ENCODE peak calls at places on chromosomes 13 and 19, in four cellular contexts. One of them, this sample, is unnamed. For H3K27me3, the result is how much of the 10 kb centered on the place peaks cover.

GRCh38 chr19:23799321-23799720 is 40.6 kb upstream of the ZNF681 start:
- DNase-seq in mammary epithelial cell: no peak
- DNase-seq in body of pancreas: peak
- DNase-seq in IMR-90: no peak
- DNase-seq in this sample: no peak

GRCh38 chr13:27079421-27079958 is 92.1 kb downstream of the USP12 start:
- DNase-seq in mammary epithelial cell: peak
- DNase-seq in body of pancreas: no peak
- DNase-seq in IMR-90: peak
- DNase-seq in this sample: no peak

GRCh38 chr19:17043744-17044143 is 17.1 kb upstream of the CPAMD8 start:
- DNase-seq in mammary epithelial cell: no peak
- DNase-seq in body of pancreas: no peak
- DNase-seq in IMR-90: no peak
- DNase-seq in this sample: no peak

GRCh38 chr13:66837246-66837645 is 392.9 kb downstream of the PCDH9 start:
- DNase-seq in mammary epithelial cell: no peak
- DNase-seq in body of pancreas: no peak
- DNase-seq in IMR-90: no peak
- DNase-seq in this sample: no peak

GRCh38 chr13:72805663-72806341 is 23.9 kb downstream of the PIBF1 start:
- DNase-seq in mammary epithelial cell: no peak
- DNase-seq in body of pancreas: no peak
- DNase-seq in IMR-90: no peak
- DNase-seq in this sample: no peak

GRCh38 chr19:33193864-33194362 is at the start of gene LRP3:
- DNase-seq in mammary epithelial cell: no peak
- DNase-seq in body of pancreas: peak
- DNase-seq in IMR-90: peak
- DNase-seq in this sample: peak

GRCh38 chr19:39390460-39390758 is 497 bp downstream of the PAF1 start:
- DNase-seq in mammary epithelial cell: peak
- DNase-seq in body of pancreas: peak
- DNase-seq in IMR-90: no peak
- DNase-seq in this sample: no peak

GRCh38 chr13:46632171-46632570 is 79.2 kb downstream of the LRCH1 start:
- DNase-seq in mammary epithelial cell: no peak
- DNase-seq in body of pancreas: no peak
- DNase-seq in IMR-90: no peak
- DNase-seq in this sample: no peak

GRCh38 chr13:109568273-109568900 is 218.0 kb downstream of the IRS2 start:
- DNase-seq in mammary epithelial cell: no peak
- DNase-seq in body of pancreas: no peak
- DNase-seq in IMR-90: no peak
- DNase-seq in this sample: no peak

GRCh38 chr13:33270906-33271538 is 14.5 kb downstream of the STARD13 start:
- DNase-seq in mammary epithelial cell: no peak
- DNase-seq in body of pancreas: no peak
- DNase-seq in IMR-90: peak
- DNase-seq in this sample: no peak

GRCh38 chr13:50125556-50126377 is 110.5 kb downstream of the KCNRG start:
- DNase-seq in mammary epithelial cell: peak
- DNase-seq in body of pancreas: peak
- DNase-seq in IMR-90: peak
- DNase-seq in this sample: peak
- H3K27me3 ChIP-seq in mammary epithelial cell: under half
- H3K27me3 ChIP-seq in body of pancreas: under half
- H3K27me3 ChIP-seq in IMR-90: under half
- H3K27me3 ChIP-seq in this sample: under half

DNA sequence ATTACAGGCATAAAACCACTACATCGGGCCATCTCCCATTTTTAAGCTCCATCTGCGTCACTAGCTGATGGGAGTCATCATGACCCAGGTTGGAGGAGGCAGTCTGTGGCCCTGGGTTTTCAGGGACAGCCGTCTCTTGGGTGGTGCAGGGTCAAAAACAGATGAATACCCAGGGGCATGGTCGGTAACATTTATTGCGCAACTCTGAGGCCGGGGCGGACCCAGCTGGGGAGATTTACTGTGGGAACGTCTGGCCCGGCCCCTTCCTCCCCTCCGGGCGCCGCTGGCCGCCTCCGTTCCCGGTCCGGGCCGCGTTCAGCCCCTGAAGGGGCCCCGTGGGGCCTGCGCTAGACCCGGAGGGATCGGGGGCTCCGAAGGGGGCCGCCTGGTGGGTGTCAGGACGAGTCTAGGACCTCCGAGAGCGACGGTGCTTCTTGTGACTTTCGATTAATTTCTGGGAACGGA is 1.3 kb upstream of the RGL3 start:
- DNase-seq in mammary epithelial cell: no peak
- DNase-seq in body of pancreas: peak
- DNase-seq in IMR-90: no peak
- DNase-seq in this sample: peak
- H3K27me3 ChIP-seq in mammary epithelial cell: under half
- H3K27me3 ChIP-seq in body of pancreas: under half
- H3K27me3 ChIP-seq in IMR-90: under half
- H3K27me3 ChIP-seq in this sample: half or more

DNA sequence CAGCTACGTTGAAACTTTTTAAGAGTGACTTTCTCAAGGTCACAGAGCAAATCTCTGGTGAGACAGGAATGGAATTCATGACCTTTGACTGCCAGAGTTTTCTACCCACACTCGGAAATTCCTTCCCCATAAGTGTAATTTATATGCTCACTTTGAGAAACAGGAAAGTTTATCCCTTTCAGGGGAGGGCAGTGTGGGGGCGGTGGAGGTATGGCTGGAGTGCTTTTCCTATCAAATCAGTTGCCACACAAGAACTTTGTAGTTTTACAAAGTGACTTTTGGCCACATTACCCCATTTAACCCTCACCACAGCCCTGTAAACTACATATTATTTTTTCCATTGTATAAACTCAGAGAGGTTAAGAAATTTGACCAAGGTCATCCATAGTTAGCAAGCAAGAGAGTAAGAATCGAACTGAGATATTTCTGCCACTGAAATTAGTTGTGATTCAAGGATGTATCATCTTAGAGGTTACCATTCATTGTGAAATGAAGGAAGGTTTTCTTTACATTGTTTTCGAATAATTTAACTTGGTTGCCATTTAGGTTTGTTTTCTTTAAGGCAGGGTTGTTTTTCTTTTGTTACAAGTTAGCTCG is 5.9 kb downstream of the KLF12 start:
- DNase-seq in mammary epithelial cell: no peak
- DNase-seq in body of pancreas: no peak
- DNase-seq in IMR-90: peak
- DNase-seq in this sample: no peak
- H3K27me3 ChIP-seq in mammary epithelial cell: under half
- H3K27me3 ChIP-seq in body of pancreas: under half
- H3K27me3 ChIP-seq in IMR-90: under half
- H3K27me3 ChIP-seq in this sample: under half

DNA sequence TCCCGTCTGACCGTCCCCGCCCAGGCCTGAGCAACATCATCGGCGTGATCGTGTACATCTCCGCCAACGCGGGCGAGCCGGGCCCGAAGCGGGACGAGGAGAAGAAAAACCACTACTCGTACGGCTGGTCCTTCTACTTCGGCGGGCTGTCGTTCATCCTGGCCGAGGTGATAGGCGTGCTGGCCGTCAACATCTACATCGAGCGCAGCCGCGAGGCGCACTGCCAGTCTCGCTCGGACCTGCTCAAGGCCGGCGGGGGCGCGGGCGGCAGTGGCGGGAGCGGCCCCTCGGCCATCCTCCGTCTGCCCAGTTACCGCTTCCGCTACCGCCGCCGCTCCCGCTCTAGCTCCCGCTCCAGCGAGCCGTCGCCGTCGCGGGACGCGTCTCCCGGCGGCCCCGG is 9.4 kb upstream of the CACNG6 start:
- DNase-seq in mammary epithelial cell: no peak
- DNase-seq in body of pancreas: no peak
- DNase-seq in IMR-90: no peak
- DNase-seq in this sample: no peak
- H3K27me3 ChIP-seq in mammary epithelial cell: under half
- H3K27me3 ChIP-seq in body of pancreas: under half
- H3K27me3 ChIP-seq in IMR-90: under half
- H3K27me3 ChIP-seq in this sample: half or more

GRCh38 chr13:99977334-99977911 is 4.2 kb upstream of the ZIC2 start:
- DNase-seq in mammary epithelial cell: no peak
- DNase-seq in body of pancreas: no peak
- DNase-seq in IMR-90: no peak
- DNase-seq in this sample: no peak

GRCh38 chr13:99975626-99976025 is 4.1 kb upstream of the ZIC5 start:
- DNase-seq in mammary epithelial cell: no peak
- DNase-seq in body of pancreas: no peak
- DNase-seq in IMR-90: no peak
- DNase-seq in this sample: no peak

GRCh38 chr13:99977912-99978780 is 3.4 kb upstream of the ZIC2 start:
- DNase-seq in mammary epithelial cell: no peak
- DNase-seq in body of pancreas: no peak
- DNase-seq in IMR-90: no peak
- DNase-seq in this sample: no peak

GRCh38 chr13:99974939-99975561 is 3.5 kb upstream of the ZIC5 start:
- DNase-seq in mammary epithelial cell: no peak
- DNase-seq in body of pancreas: no peak
- DNase-seq in IMR-90: no peak
- DNase-seq in this sample: no peak

GRCh38 chr13:99976502-99977115 is 5.0 kb upstream of the ZIC2 start:
- DNase-seq in mammary epithelial cell: no peak
- DNase-seq in body of pancreas: no peak
- DNase-seq in IMR-90: no peak
- DNase-seq in this sample: no peak
- H3K27me3 ChIP-seq in mammary epithelial cell: half or more
- H3K27me3 ChIP-seq in body of pancreas: half or more
- H3K27me3 ChIP-seq in IMR-90: half or more
- H3K27me3 ChIP-seq in this sample: half or more

DNA sequence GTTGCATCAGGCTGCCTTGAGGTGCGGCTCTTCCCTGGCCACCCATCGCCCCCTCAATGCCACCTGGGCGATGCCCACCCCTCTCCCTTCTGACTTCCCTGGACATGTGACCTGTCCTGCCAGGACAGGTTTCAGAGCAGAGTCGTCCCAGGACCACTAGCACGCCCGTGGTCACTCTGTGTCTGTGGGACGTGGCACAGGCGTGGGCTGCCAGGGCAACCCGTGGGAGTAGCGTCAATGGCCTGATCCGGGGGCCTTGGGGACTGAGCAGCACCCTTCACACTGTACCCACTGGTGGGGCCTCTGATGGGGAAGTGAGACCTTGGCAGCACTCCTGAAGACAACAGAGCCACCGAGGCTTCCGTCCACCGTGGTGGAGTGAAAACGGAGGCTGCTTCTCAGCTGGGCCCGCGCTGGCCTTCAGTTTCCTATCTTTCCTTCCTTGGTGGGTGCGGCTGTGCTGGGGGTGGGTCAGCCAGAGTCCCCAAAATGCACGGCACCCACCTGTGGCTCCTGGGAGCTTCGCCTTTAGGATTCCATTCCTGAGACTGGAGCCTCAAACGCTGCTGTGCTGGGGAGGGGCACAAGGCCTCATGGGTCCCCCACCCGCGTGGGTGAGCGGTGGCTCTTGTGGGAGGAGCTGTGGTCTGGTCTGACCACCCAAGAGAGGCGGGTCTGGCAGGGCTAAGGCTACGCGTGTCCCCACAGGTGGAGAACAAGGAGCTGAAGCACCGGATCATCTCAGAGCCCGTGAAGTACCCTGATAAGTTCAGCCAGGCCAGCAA is 26.7 kb upstream of the TMEM255B start:
- DNase-seq in mammary epithelial cell: no peak
- DNase-seq in body of pancreas: no peak
- DNase-seq in IMR-90: no peak
- DNase-seq in this sample: no peak
- H3K27me3 ChIP-seq in mammary epithelial cell: under half
- H3K27me3 ChIP-seq in body of pancreas: under half
- H3K27me3 ChIP-seq in IMR-90: under half
- H3K27me3 ChIP-seq in this sample: under half

DNA sequence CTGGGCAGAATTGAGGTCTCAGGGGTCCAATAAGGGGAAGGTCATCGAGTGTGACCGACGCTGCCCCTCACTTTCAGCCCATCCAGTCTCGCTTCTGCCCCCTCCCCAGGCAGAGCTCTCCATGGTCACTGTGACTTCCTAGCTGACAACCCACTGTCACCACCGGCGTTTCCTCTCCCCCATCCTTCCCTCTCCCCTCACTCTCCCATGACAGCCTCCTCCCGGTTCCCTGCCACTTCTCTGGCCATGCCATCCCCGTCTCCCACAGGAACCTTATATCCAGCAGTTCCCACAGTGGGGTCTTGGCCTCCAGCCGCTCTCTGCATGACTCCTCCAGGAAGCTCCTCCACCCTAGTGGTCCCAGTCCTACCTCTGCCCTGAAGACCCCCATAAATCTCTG is 24.8 kb upstream of the CD33 start:
- DNase-seq in mammary epithelial cell: no peak
- DNase-seq in body of pancreas: no peak
- DNase-seq in IMR-90: no peak
- DNase-seq in this sample: no peak
- H3K27me3 ChIP-seq in mammary epithelial cell: under half
- H3K27me3 ChIP-seq in body of pancreas: under half
- H3K27me3 ChIP-seq in IMR-90: under half
- H3K27me3 ChIP-seq in this sample: under half

GRCh38 chr13:25051065-25051464 is 44.9 kb upstream of the PABPC3 start:
- DNase-seq in mammary epithelial cell: no peak
- DNase-seq in body of pancreas: no peak
- DNase-seq in IMR-90: no peak
- DNase-seq in this sample: no peak

GRCh38 chr13:25044071-25044470 is 51.9 kb upstream of the PABPC3 start:
- DNase-seq in mammary epithelial cell: no peak
- DNase-seq in body of pancreas: no peak
- DNase-seq in IMR-90: no peak
- DNase-seq in this sample: no peak

GRCh38 chr13:25042141-25042540 is 53.8 kb upstream of the PABPC3 start:
- DNase-seq in mammary epithelial cell: no peak
- DNase-seq in body of pancreas: no peak
- DNase-seq in IMR-90: no peak
- DNase-seq in this sample: no peak

GRCh38 chr13:25046985-25047660 is 48.8 kb upstream of the PABPC3 start:
- DNase-seq in mammary epithelial cell: peak
- DNase-seq in body of pancreas: no peak
- DNase-seq in IMR-90: peak
- DNase-seq in this sample: no peak

DNA sequence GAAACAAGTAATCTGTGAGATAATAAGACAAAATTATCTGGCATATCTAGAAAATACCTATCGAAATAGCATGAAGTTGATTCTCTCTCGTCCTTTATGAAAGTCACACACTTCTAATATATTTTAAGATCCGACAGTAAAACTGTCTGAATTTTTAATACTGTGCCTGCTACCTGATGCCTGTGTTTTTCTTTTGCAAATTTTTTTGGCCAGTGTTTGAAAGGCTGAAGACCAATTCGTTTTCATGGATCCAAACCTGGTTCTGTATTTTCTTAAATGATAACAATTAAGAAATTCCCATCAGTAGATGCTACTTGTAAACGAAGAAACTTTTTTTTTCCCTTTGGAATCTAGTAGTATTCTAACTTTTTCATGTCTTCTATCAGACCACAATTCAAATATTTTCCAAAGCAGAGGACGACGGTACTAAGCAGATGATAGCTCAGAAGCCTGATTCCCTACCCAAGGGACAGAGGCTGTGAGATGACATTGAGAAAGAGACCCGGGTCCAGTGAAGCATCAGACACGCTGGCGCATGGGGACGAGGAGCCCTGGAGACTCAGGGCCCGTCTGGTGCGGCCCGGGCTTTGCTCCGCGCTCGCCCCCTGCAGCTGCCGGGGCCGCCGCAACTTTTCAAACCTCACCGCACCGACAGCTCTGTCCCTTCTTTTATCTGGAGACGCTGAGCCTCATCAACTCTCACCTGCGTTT is 49.5 kb upstream of the PABPC3 start:
- DNase-seq in mammary epithelial cell: no peak
- DNase-seq in body of pancreas: no peak
- DNase-seq in IMR-90: no peak
- DNase-seq in this sample: no peak
- H3K27me3 ChIP-seq in mammary epithelial cell: under half
- H3K27me3 ChIP-seq in body of pancreas: under half
- H3K27me3 ChIP-seq in IMR-90: under half
- H3K27me3 ChIP-seq in this sample: under half